ENCODE peak calls at places on chromosomes 1 and 21, in four cellular contexts. O is MG63, D is body of pancreas, P is psoas muscle. M is an unnamed sample.

GRCh38 chr1:109765483-109765815 is 1.7 kb upstream of the EPS8L3 start:
- DNase-seq in P (no peak), O (no peak), D (no peak), M (no peak)

GRCh38 chr21:43958364-43959158 is 53.5 kb upstream of the TRAPPC10 start:
- DNase-seq in O (no peak), P (peak), D (no peak), M (no peak)

GRCh38 chr1:17439250-17440073 is at the start of gene RCC2:
- DNase-seq in P (peak), O (peak), D (peak), M (peak)

GRCh38 chr1:70042090-70042716 is 163.2 kb downstream of the LRRC40 start:
- DNase-seq in D (no peak), P (no peak), O (no peak), M (no peak)

GRCh38 chr1:27528701-27529637 is 39.0 kb upstream of the WASF2 start:
- DNase-seq in O (no peak), D (peak), P (peak), M (no peak)

GRCh38 chr1:92853299-92853698 is 21.5 kb downstream of the RPL5 start:
- DNase-seq in P (no peak), D (no peak), O (no peak), M (no peak)

GRCh38 chr1:241837901-241838300 is 10.1 kb upstream of the EXO1 start:
- DNase-seq in O (peak), P (no peak), D (no peak), M (peak)

GRCh38 chr1:203911806-203912205 is 50.4 kb downstream of the SNRPE start:
- DNase-seq in D (no peak), O (no peak), P (no peak), M (no peak)

GRCh38 chr1:162003825-162004205 is 19.9 kb downstream of the OLFML2B start:
- DNase-seq in O (peak), P (peak), D (no peak), M (peak)

GRCh38 chr1:159941139-159941866 is 4.1 kb downstream of the IGSF9 start:
- DNase-seq in P (no peak), O (no peak), D (no peak), M (no peak)

GRCh38 chr1:31587720-31588423 is 11.6 kb downstream of the TINAGL1 start:
- DNase-seq in P (peak), O (peak), D (peak), M (peak)

GRCh38 chr21:8989261-8989882 is 1532.0 kb upstream of the TPTE start:
- DNase-seq in P (no peak), O (no peak), D (no peak), M (peak)

GRCh38 chr1:228546541-228547463 is 59.6 kb downstream of the RNF187 start:
- DNase-seq in P (no peak), D (no peak), O (no peak), M (no peak)

GRCh38 chr1:176118985-176119384 is 88.1 kb downstream of the COP1 start:
- DNase-seq in P (no peak), O (no peak), D (no peak), M (no peak)

GRCh38 chr1:161070737-161071136 is 1.0 kb upstream of the ARHGAP30 start:
- DNase-seq in O (no peak), D (no peak), P (no peak), M (no peak)

GRCh38 chr1:203178083-203178482 is 2.5 kb upstream of the MYBPH start:
- DNase-seq in P (no peak), D (no peak), O (peak), M (no peak)

GRCh38 chr1:39919545-39919944 is 17.8 kb upstream of the MYCL start:
- DNase-seq in D (peak), O (peak), P (no peak), M (peak)

GRCh38 chr1:85137660-85138059 is 63.2 kb downstream of the SYDE2 start:
- DNase-seq in D (peak), P (no peak), O (no peak), M (no peak)

GRCh38 chr1:47796626-47797025 is 200.6 kb downstream of the TRABD2B start:
- DNase-seq in P (no peak), O (no peak), D (no peak), M (no peak)

GRCh38 chr21:26513212-26513611 is 59.9 kb downstream of the CYYR1 start:
- DNase-seq in D (no peak), P (no peak), O (peak), M (no peak)

DNA sequence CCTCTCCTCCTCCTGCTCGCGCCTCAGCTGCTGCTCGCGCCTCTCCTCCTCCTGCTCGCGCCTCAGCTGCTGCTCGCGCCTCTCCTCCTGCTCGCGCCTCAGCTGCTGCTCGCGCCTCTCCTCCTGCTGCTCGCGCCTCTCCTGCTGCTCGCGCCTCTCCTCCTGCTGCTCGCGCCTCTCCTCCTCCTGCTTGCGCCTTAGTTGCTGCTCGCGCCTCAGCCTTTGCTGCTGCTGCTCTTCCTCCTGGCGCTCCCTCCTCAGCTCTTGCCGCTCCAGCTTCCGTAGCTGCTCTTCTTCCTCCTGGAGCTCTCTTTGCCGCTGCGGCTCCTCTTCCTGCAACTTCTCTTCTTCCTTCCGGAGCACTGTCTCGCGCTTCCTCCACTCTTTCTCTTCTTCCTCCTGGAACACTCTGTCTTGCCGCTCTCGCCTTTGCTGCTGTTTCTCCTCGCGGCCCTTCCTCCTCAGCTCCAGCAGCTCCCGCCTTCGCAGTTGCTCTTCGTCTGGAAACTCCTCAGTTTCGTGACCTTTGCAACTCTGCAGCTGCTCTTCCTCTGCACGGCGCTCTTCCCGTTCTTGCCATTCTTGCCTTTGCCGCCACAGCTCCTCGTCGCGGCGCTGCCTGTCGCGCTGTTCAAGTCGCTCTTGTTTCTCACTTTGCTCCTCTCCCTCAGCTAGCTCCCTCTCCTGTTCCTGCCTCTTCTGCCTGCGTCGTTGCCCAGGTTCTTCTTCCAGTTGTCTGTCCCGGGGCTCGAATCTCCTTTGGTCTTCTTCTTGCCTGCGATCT is 3.0 kb downstream of the TCHH start:
- DNase-seq in O (peak), D (peak), P (no peak), M (no peak)
- H3K4me3 ChIP-seq in O (peak), D (no peak), P (peak), M (peak)

GRCh38 chr1:22636927-22637326 is 499 bp downstream of the C1QA start:
- DNase-seq in P (no peak), D (peak), O (no peak), M (no peak)

GRCh38 chr1:22636369-22636768 is at the start of gene C1QA:
- DNase-seq in P (peak), O (no peak), D (no peak), M (no peak)

GRCh38 chr1:22639286-22639685 is 2.9 kb downstream of the C1QA start:
- DNase-seq in P (no peak), D (no peak), O (peak), M (no peak)

GRCh38 chr1:22637952-22638445 is 1.6 kb downstream of the C1QA start:
- DNase-seq in O (no peak), P (no peak), D (no peak), M (no peak)

DNA sequence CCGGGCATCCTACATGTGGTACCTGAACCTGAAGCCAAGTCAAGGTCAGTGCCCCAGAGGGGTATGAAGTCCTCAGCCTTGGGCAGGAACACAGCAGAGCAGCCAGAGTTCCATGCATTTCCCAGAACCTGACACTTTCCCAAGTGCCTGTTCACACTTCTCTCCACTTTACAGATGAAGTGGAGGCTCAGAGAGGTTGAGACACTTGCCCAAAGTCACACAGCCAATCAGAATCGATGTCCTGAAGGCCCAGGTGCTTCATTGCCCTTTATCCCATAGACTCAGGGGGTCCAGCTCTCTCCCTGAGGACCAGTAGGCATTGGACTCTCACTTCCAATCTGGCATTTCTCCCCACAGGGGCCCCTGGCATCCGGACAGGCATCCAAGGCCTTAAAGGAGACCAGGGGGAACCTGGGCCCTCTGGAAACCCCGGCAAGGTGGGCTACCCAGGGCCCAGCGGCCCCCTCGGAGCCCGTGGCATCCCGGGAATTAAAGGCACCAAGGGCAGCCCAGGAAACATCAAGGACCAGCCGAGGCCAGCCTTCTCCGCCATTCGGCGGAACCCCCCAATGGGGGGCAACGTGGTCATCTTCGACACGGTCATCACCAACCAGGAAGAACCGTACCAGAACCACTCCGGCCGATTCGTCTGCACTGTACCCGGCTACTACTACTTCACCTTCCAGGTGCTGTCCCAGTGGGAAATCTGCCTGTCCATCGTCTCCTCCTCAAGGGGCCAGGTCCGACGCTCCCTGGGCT is 2.2 kb downstream of the C1QA start:
- DNase-seq in P (no peak), D (no peak), O (no peak), M (no peak)
- H3K4me3 ChIP-seq in P (peak), D (no peak), O (no peak), M (no peak)

DNA sequence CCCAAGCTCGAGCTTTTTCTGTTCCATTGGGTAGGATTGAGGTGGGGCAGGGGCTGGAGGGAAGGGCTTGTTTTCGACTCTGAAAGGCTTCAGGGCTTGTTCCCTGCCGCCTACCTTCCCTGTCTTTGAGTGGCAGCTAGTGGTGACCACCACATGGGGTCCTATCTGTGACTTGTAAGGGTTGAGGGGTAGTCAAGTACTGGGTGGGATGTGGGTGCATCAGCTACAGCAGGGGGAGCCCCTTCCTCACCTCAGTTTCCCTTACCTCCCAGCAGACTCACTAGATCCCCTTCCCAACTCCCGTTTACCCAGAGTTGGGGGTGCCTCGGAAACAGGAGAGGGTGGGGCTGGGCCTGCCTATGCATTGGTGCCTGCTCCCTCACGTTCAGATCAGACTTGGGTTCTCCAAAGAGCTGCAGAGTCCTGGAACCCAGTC is 5.9 kb downstream of the FOXO6 start:
- DNase-seq in D (no peak), O (no peak), P (no peak), M (no peak)
- H3K4me3 ChIP-seq in D (no peak), O (no peak), P (peak), M (no peak)

DNA sequence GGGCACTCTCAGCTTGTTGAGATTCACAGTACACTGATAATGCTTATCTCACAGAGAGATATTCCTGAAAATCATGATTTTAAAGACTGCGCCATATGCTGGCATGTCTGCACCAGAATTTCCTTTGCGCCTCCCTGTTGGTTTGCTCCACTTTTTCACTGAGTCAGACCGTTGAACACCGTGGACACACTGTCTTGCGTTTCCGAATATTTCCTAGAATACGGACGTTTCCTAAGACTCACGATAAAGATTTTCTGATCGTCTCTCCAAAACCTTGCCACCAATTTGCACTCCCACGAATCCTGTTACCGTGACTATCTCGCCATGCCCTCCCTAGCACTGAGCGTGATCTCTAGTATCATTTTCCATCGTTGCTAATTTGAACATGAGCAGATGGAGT is 467 bp upstream of the C1orf115 start:
- DNase-seq in D (no peak), P (no peak), O (no peak), M (no peak)
- H3K4me3 ChIP-seq in D (no peak), P (peak), O (peak), M (peak)

GRCh38 chr1:170660874-170661645 is 2.9 kb upstream of the PRRX1 start:
- DNase-seq in D (no peak), O (no peak), P (peak), M (no peak)
- H3K4me3 ChIP-seq in D (no peak), O (no peak), P (peak), M (no peak)

GRCh38 chr1:55038974-55039341 is 390 bp upstream of the PCSK9 start:
- DNase-seq in O (no peak), D (no peak), P (no peak), M (no peak)
- H3K4me3 ChIP-seq in O (no peak), D (no peak), P (no peak), M (peak)